ENCODE peak calls at places on chromosomes 7 and 10, in seven cellular contexts. L is A549, O is cardiac fibroblast, P is stomach, Q is astrocyte of the cerebellum, Z is pancreas, F is OCI-LY7. V is an unnamed sample.

GRCh38 chr7:69114374-69114773 is 483.9 kb upstream of the AUTS2 start:
- DNase-seq in Z (no peak), Q (no peak), O (no peak), L (no peak), P (no peak), F (no peak), V (no peak)

GRCh38 chr10:14219411-14219810 is 111.3 kb downstream of the FRMD4A start:
- DNase-seq in Z (no peak), Q (no peak), O (no peak), L (no peak), P (no peak), F (no peak), V (no peak)

GRCh38 chr10:99372546-99373271 is 43.6 kb downstream of the CNNM1 start:
- DNase-seq in Q (no peak), L (no peak), O (peak; percentile 71), F (no peak), Z (no peak), P (no peak), V (no peak)

GRCh38 chr7:155371884-155372781 is 74.5 kb downstream of the INSIG1 start:
- DNase-seq in L (peak; percentile 51), Z (peak; percentile 69), Q (no peak), P (no peak), F (no peak), O (no peak), V (no peak)

GRCh38 chr7:44294325-44295069 is 30.9 kb downstream of the CAMK2B start:
- DNase-seq in P (no peak), Z (no peak), Q (no peak), F (no peak), O (no peak), L (no peak), V (no peak)

GRCh38 chr7:156178857-156179256 is 366.6 kb upstream of the SHH start:
- DNase-seq in F (no peak), P (no peak), O (no peak), Q (no peak), L (no peak), Z (no peak), V (no peak)

GRCh38 chr10:121928528-121928884 is 675 bp upstream of the ATE1 start:
- DNase-seq in L (no peak), Q (no peak), P (peak; percentile 59), F (peak; percentile 32), Z (no peak), O (peak; percentile 22), V (no peak)

GRCh38 chr10:101291254-101292193 is 62.3 kb upstream of the LBX1 start:
- DNase-seq in L (peak; percentile 85), O (peak; percentile 32), Z (peak; percentile 80), F (peak; percentile 44), P (peak; percentile 40), Q (no peak), V (no peak)

GRCh38 chr10:1255166-1255565 is 199.0 kb downstream of the WDR37 start:
- DNase-seq in P (no peak), Q (no peak), O (no peak), L (no peak), F (no peak), Z (no peak), V (no peak)

GRCh38 chr7:107119376-107120100 is 49.3 kb upstream of the HBP1 start:
- DNase-seq in F (no peak), Q (peak; percentile 47), O (no peak), P (no peak), L (no peak), Z (no peak), V (no peak)

GRCh38 chr10:100238429-100238828 is 9.0 kb upstream of the CHUK start:
- DNase-seq in Z (no peak), F (no peak), Q (no peak), L (no peak), O (no peak), P (no peak), V (no peak)

GRCh38 chr10:71561003-71561577 is 158.5 kb downstream of the C10orf105 start:
- DNase-seq in P (no peak), F (no peak), Z (no peak), O (no peak), L (no peak), Q (no peak), V (no peak)

DNA sequence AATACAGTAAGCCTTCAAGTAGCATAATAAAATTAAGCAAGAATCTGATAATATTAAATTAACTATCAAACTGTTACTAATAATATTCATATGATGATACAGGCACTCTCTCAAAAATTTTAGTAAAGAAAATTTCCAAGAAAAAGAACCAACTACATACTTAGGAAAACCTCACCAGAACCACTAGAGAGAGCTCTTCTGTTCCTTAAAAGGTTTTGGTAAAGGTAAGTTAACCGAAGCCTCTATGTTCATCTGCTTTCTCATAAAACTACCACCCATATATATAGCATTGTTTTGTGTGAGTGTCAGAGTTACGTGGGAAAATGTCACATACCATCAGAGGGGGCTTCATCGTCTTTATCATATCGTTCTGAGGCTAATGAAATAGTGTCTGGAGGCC is 20.7 kb downstream of the SKAP2 start:
- DNase-seq in Q (no peak), P (no peak), Z (no peak), F (peak; percentile 11), O (peak; percentile 3), L (no peak), V (no peak)
- TF ChIP-seq CTCF in Q (peak; percentile 8), P (no peak), Z (no peak), F (peak; percentile 42), O (no peak), L (peak; percentile 40), V (no peak)

GRCh38 chr7:97731736-97732370 is at the start of gene TAC1:
- DNase-seq in F (no peak), P (no peak), L (no peak), Q (no peak), O (peak; percentile 4), Z (peak; percentile 34), V (no peak)

GRCh38 chr7:97734255-97734654 is 2.4 kb downstream of the TAC1 start:
- DNase-seq in O (no peak), Z (no peak), Q (no peak), L (no peak), F (no peak), P (no peak), V (no peak)

GRCh38 chr7:97733276-97734206 is 1.7 kb downstream of the TAC1 start:
- DNase-seq in Q (no peak), O (no peak), Z (peak; percentile 55), L (no peak), P (no peak), F (no peak), V (no peak)

GRCh38 chr7:97732567-97733275 is 835 bp downstream of the TAC1 start:
- DNase-seq in P (no peak), O (no peak), L (no peak), Q (no peak), Z (peak; percentile 41), F (no peak), V (no peak)

GRCh38 chr7:97735075-97735474 is 3.2 kb downstream of the TAC1 start:
- DNase-seq in Z (no peak), F (no peak), L (no peak), O (no peak), Q (no peak), P (no peak), V (no peak)
- H3K4me3 ChIP-seq in Z (no peak overlapping the region), F (no peak overlapping the region), L (no peak overlapping the region), O (no peak overlapping the region), Q (no peak overlapping the region), P (no peak overlapping the region), V (no peak overlapping the region)

GRCh38 chr10:96745950-96746349 is 25.6 kb upstream of the PIK3AP1 start:
- DNase-seq in L (no peak), Q (no peak), F (no peak), Z (no peak), O (no peak), P (no peak), V (no peak)

GRCh38 chr10:96746503-96746902 is 26.2 kb upstream of the PIK3AP1 start:
- DNase-seq in L (no peak), Q (no peak), O (no peak), Z (no peak), F (no peak), P (no peak), V (no peak)

GRCh38 chr10:96740579-96741281 is 20.4 kb upstream of the PIK3AP1 start:
- DNase-seq in L (no peak), O (no peak), P (peak; percentile 41), Q (no peak), Z (no peak), F (peak; percentile 60), V (no peak)

GRCh38 chr10:96747734-96748550 is 27.6 kb upstream of the PIK3AP1 start:
- DNase-seq in F (peak; percentile 63), Q (no peak), Z (no peak), L (no peak), O (no peak), P (no peak), V (no peak)

DNA sequence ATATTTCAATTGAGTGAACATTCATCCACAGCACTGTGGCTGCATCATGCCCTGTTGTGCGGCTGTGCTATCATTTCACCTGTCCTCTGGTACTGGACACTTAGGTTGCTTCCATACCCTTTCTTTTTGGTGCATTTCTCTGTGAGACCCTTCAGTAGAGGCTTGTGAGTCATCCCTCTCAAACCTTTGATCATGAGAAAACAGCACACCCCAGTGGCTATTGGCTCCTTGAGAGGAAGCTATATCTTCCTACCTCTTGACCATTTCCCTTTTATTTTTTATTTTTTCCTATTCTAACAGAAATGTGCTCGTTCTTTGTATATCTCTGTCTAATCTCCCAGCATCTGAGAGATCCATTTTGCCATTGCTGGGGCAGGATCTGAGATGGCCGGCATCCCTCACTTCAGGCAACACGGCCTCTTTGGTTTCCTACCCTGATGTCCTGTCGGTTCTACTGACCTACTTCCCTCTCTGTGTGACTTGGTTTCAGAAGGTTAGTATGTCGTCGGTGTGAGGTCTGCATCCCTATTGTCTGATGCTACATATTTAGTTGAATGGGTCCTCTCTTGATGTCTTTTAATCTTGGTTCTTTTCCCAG is 23.8 kb upstream of the PIK3AP1 start:
- DNase-seq in Q (peak; percentile 19), P (no peak), Z (no peak), F (peak; percentile 71), O (peak; percentile 13), L (no peak), V (no peak)
- TF ChIP-seq CTCF in Q (peak; percentile 36), P (no peak), Z (no peak), F (peak; percentile 87), O (no peak), L (peak; percentile 27), V (no peak)

GRCh38 chr10:47095848-47096612 is 184.8 kb downstream of the PTPN20 start:
- DNase-seq in P (no peak), Z (no peak), F (no peak), O (no peak), Q (no peak), L (no peak), V (no peak)
- H3K4me3 ChIP-seq in P (no peak overlapping the region), Z (no peak overlapping the region), F (no peak overlapping the region), O (no peak overlapping the region), Q (no peak overlapping the region), L (no peak overlapping the region), V (no peak overlapping the region)

GRCh38 chr7:140926021-140926812 is 1.5 kb upstream of the BRAF start:
- DNase-seq in P (no peak), Q (no peak), O (no peak), F (no peak), Z (no peak), L (no peak), V (no peak)

GRCh38 chr7:140922741-140923345 is 1.9 kb downstream of the BRAF start:
- DNase-seq in Q (no peak), O (no peak), Z (no peak), P (no peak), F (no peak), L (no peak), V (no peak)

GRCh38 chr7:140924821-140925421 is at the start of gene BRAF:
- DNase-seq in O (peak; percentile 92), Q (peak; percentile 74), P (peak; percentile 93), L (peak; percentile 62), Z (peak; percentile 93), F (peak; percentile 88), V (peak; percentile 33)

GRCh38 chr7:140923358-140924006 is 1.2 kb downstream of the BRAF start:
- DNase-seq in Z (no peak), L (no peak), P (no peak), Q (no peak), O (peak; percentile 35), F (peak; percentile 7), V (no peak)

GRCh38 chr7:140924019-140924820 is 509 bp downstream of the BRAF start:
- DNase-seq in L (peak; percentile 66), Q (peak; percentile 29), P (peak; percentile 75), O (peak; percentile 66), Z (peak; percentile 89), F (peak; percentile 80), V (no peak)
- TF ChIP-seq CTCF in L (peak; percentile 51), Q (peak; percentile 59), P (no peak), O (peak; percentile 54), Z (no peak), F (peak; percentile 76), V (peak; percentile 61)